ENCODE peak calls at places on chromosomes 2 and 18, in five cellular contexts. One of them, this sample, is unnamed.

GRCh38 chr2:102619414-102620319 is at the start of gene SLC9A2:
- DNase-seq in D341Med: peak; percentile 54
- DNase-seq in ACHN: no peak
- DNase-seq in GM13976: peak; percentile 53
- DNase-seq in stimulated activated effector memory CD8-positive, alpha-beta T cell treated with anti-CD3 and anti-CD28 coated beads, Interleukin-12 subunit alpha, Interleukin-12 subunit beta, amount 100 ng/mL, for 72 hours: no peak
- DNase-seq in this sample: peak; percentile 5

GRCh38 chr18:11909597-11910026 is 1.5 kb upstream of the MPPE1 start:
- DNase-seq in stimulated activated effector memory CD8-positive, alpha-beta T cell treated with anti-CD3 and anti-CD28 coated beads, Interleukin-12 subunit alpha, Interleukin-12 subunit beta, amount 100 ng/mL, for 72 hours: no peak
- DNase-seq in ACHN: no peak
- DNase-seq in D341Med: no peak
- DNase-seq in GM13976: peak; percentile 46
- DNase-seq in this sample: no peak

GRCh38 chr2:190695739-190696138 is 46.9 kb downstream of the NAB1 start:
- DNase-seq in stimulated activated effector memory CD8-positive, alpha-beta T cell treated with anti-CD3 and anti-CD28 coated beads, Interleukin-12 subunit alpha, Interleukin-12 subunit beta, amount 100 ng/mL, for 72 hours: no peak
- DNase-seq in GM13976: no peak
- DNase-seq in D341Med: no peak
- DNase-seq in ACHN: no peak
- DNase-seq in this sample: no peak

GRCh38 chr2:44955593-44956449 is 14.3 kb downstream of the SIX3 start:
- DNase-seq in GM13976: peak; percentile 89
- DNase-seq in stimulated activated effector memory CD8-positive, alpha-beta T cell treated with anti-CD3 and anti-CD28 coated beads, Interleukin-12 subunit alpha, Interleukin-12 subunit beta, amount 100 ng/mL, for 72 hours: peak; percentile 78
- DNase-seq in ACHN: peak; percentile 75
- DNase-seq in D341Med: peak; percentile 92
- DNase-seq in this sample: peak; percentile 84

GRCh38 chr2:36356990-36357505 is 1.5 kb downstream of the CRIM1 start:
- DNase-seq in ACHN: peak; percentile 56
- DNase-seq in D341Med: no peak
- DNase-seq in GM13976: peak; percentile 52
- DNase-seq in stimulated activated effector memory CD8-positive, alpha-beta T cell treated with anti-CD3 and anti-CD28 coated beads, Interleukin-12 subunit alpha, Interleukin-12 subunit beta, amount 100 ng/mL, for 72 hours: peak; percentile 18
- DNase-seq in this sample: no peak

GRCh38 chr18:77098033-77098432 is 34.5 kb downstream of the MBP start:
- DNase-seq in GM13976: no peak
- DNase-seq in ACHN: no peak
- DNase-seq in D341Med: no peak
- DNase-seq in stimulated activated effector memory CD8-positive, alpha-beta T cell treated with anti-CD3 and anti-CD28 coated beads, Interleukin-12 subunit alpha, Interleukin-12 subunit beta, amount 100 ng/mL, for 72 hours: no peak
- DNase-seq in this sample: no peak

GRCh38 chr2:84317135-84317534 is 141.9 kb downstream of the SUCLG1 start:
- DNase-seq in GM13976: no peak
- DNase-seq in stimulated activated effector memory CD8-positive, alpha-beta T cell treated with anti-CD3 and anti-CD28 coated beads, Interleukin-12 subunit alpha, Interleukin-12 subunit beta, amount 100 ng/mL, for 72 hours: no peak
- DNase-seq in ACHN: no peak
- DNase-seq in D341Med: no peak
- DNase-seq in this sample: no peak

GRCh38 chr2:228867406-228867805 is 403.7 kb downstream of the PID1 start:
- DNase-seq in ACHN: no peak
- DNase-seq in D341Med: no peak
- DNase-seq in stimulated activated effector memory CD8-positive, alpha-beta T cell treated with anti-CD3 and anti-CD28 coated beads, Interleukin-12 subunit alpha, Interleukin-12 subunit beta, amount 100 ng/mL, for 72 hours: no peak
- DNase-seq in GM13976: no peak
- DNase-seq in this sample: no peak

GRCh38 chr2:240393831-240394410 is 41.5 kb upstream of the GPC1 start:
- DNase-seq in GM13976: no peak
- DNase-seq in ACHN: no peak
- DNase-seq in D341Med: no peak
- DNase-seq in stimulated activated effector memory CD8-positive, alpha-beta T cell treated with anti-CD3 and anti-CD28 coated beads, Interleukin-12 subunit alpha, Interleukin-12 subunit beta, amount 100 ng/mL, for 72 hours: no peak
- DNase-seq in this sample: no peak

GRCh38 chr18:64803471-64803870 is 654.6 kb upstream of the LINC00305 start:
- DNase-seq in GM13976: no peak
- DNase-seq in D341Med: no peak
- DNase-seq in ACHN: no peak
- DNase-seq in stimulated activated effector memory CD8-positive, alpha-beta T cell treated with anti-CD3 and anti-CD28 coated beads, Interleukin-12 subunit alpha, Interleukin-12 subunit beta, amount 100 ng/mL, for 72 hours: no peak
- DNase-seq in this sample: no peak

GRCh38 chr18:63100626-63100900 is 219.0 kb downstream of the BCL2 start:
- DNase-seq in stimulated activated effector memory CD8-positive, alpha-beta T cell treated with anti-CD3 and anti-CD28 coated beads, Interleukin-12 subunit alpha, Interleukin-12 subunit beta, amount 100 ng/mL, for 72 hours: no peak
- DNase-seq in GM13976: no peak
- DNase-seq in D341Med: no peak
- DNase-seq in ACHN: no peak
- DNase-seq in this sample: no peak

GRCh38 chr18:621181-621580 is 24.4 kb downstream of the CLUL1 start:
- DNase-seq in ACHN: no peak
- DNase-seq in D341Med: no peak
- DNase-seq in stimulated activated effector memory CD8-positive, alpha-beta T cell treated with anti-CD3 and anti-CD28 coated beads, Interleukin-12 subunit alpha, Interleukin-12 subunit beta, amount 100 ng/mL, for 72 hours: no peak
- DNase-seq in GM13976: no peak
- DNase-seq in this sample: no peak

GRCh38 chr2:49000692-49001091 is 153.6 kb downstream of the FSHR start:
- DNase-seq in GM13976: no peak
- DNase-seq in stimulated activated effector memory CD8-positive, alpha-beta T cell treated with anti-CD3 and anti-CD28 coated beads, Interleukin-12 subunit alpha, Interleukin-12 subunit beta, amount 100 ng/mL, for 72 hours: no peak
- DNase-seq in ACHN: no peak
- DNase-seq in D341Med: no peak
- DNase-seq in this sample: no peak

GRCh38 chr2:134466141-134466540 is 212.3 kb downstream of the MGAT5 start:
- DNase-seq in ACHN: peak; percentile 51
- DNase-seq in stimulated activated effector memory CD8-positive, alpha-beta T cell treated with anti-CD3 and anti-CD28 coated beads, Interleukin-12 subunit alpha, Interleukin-12 subunit beta, amount 100 ng/mL, for 72 hours: no peak
- DNase-seq in GM13976: peak; percentile 55
- DNase-seq in D341Med: peak; percentile 56
- DNase-seq in this sample: no peak

GRCh38 chr2:11842324-11842723 is 95.9 kb downstream of the LPIN1 start:
- DNase-seq in stimulated activated effector memory CD8-positive, alpha-beta T cell treated with anti-CD3 and anti-CD28 coated beads, Interleukin-12 subunit alpha, Interleukin-12 subunit beta, amount 100 ng/mL, for 72 hours: no peak
- DNase-seq in D341Med: no peak
- DNase-seq in GM13976: no peak
- DNase-seq in ACHN: no peak
- DNase-seq in this sample: no peak

GRCh38 chr2:70702711-70703395 is 65.1 kb downstream of the ADD2 start:
- DNase-seq in stimulated activated effector memory CD8-positive, alpha-beta T cell treated with anti-CD3 and anti-CD28 coated beads, Interleukin-12 subunit alpha, Interleukin-12 subunit beta, amount 100 ng/mL, for 72 hours: no peak
- DNase-seq in D341Med: no peak
- DNase-seq in GM13976: no peak
- DNase-seq in ACHN: no peak
- DNase-seq in this sample: no peak

GRCh38 chr18:73235491-73235890 is 367.7 kb upstream of the NETO1 start:
- DNase-seq in stimulated activated effector memory CD8-positive, alpha-beta T cell treated with anti-CD3 and anti-CD28 coated beads, Interleukin-12 subunit alpha, Interleukin-12 subunit beta, amount 100 ng/mL, for 72 hours: no peak
- DNase-seq in GM13976: peak; percentile 34
- DNase-seq in ACHN: peak; percentile 43
- DNase-seq in D341Med: no peak
- DNase-seq in this sample: no peak

GRCh38 chr2:28665041-28665704 is 86.5 kb upstream of the PPP1CB start:
- DNase-seq in GM13976: no peak
- DNase-seq in D341Med: peak; percentile 49
- DNase-seq in ACHN: no peak
- DNase-seq in stimulated activated effector memory CD8-positive, alpha-beta T cell treated with anti-CD3 and anti-CD28 coated beads, Interleukin-12 subunit alpha, Interleukin-12 subunit beta, amount 100 ng/mL, for 72 hours: no peak
- DNase-seq in this sample: no peak

GRCh38 chr2:175871949-175872348 is 130.1 kb downstream of the LNPK start:
- DNase-seq in ACHN: no peak
- DNase-seq in stimulated activated effector memory CD8-positive, alpha-beta T cell treated with anti-CD3 and anti-CD28 coated beads, Interleukin-12 subunit alpha, Interleukin-12 subunit beta, amount 100 ng/mL, for 72 hours: no peak
- DNase-seq in D341Med: no peak
- DNase-seq in GM13976: no peak
- DNase-seq in this sample: no peak

GRCh38 chr2:183059561-183059960 is 19.0 kb upstream of the DUSP19 start:
- DNase-seq in stimulated activated effector memory CD8-positive, alpha-beta T cell treated with anti-CD3 and anti-CD28 coated beads, Interleukin-12 subunit alpha, Interleukin-12 subunit beta, amount 100 ng/mL, for 72 hours: no peak
- DNase-seq in ACHN: peak; percentile 66
- DNase-seq in GM13976: no peak
- DNase-seq in D341Med: no peak
- DNase-seq in this sample: no peak

GRCh38 chr2:121471571-121472464 is 58.9 kb upstream of the RNU4ATAC start:
- DNase-seq in ACHN: peak; percentile 67
- DNase-seq in D341Med: no peak
- DNase-seq in GM13976: no peak
- DNase-seq in stimulated activated effector memory CD8-positive, alpha-beta T cell treated with anti-CD3 and anti-CD28 coated beads, Interleukin-12 subunit alpha, Interleukin-12 subunit beta, amount 100 ng/mL, for 72 hours: no peak
- DNase-seq in this sample: no peak

GRCh38 chr18:61988100-61988499 is 95.3 kb upstream of the RNF152 start:
- DNase-seq in ACHN: no peak
- DNase-seq in stimulated activated effector memory CD8-positive, alpha-beta T cell treated with anti-CD3 and anti-CD28 coated beads, Interleukin-12 subunit alpha, Interleukin-12 subunit beta, amount 100 ng/mL, for 72 hours: no peak
- DNase-seq in D341Med: no peak
- DNase-seq in GM13976: no peak
- DNase-seq in this sample: no peak

GRCh38 chr2:84839851-84840250 is 41.0 kb downstream of the TRABD2A start:
- DNase-seq in stimulated activated effector memory CD8-positive, alpha-beta T cell treated with anti-CD3 and anti-CD28 coated beads, Interleukin-12 subunit alpha, Interleukin-12 subunit beta, amount 100 ng/mL, for 72 hours: no peak
- DNase-seq in GM13976: no peak
- DNase-seq in ACHN: no peak
- DNase-seq in D341Med: no peak
- DNase-seq in this sample: no peak

GRCh38 chr2:98013407-98014042 is 17.8 kb upstream of the TMEM131 start:
- DNase-seq in stimulated activated effector memory CD8-positive, alpha-beta T cell treated with anti-CD3 and anti-CD28 coated beads, Interleukin-12 subunit alpha, Interleukin-12 subunit beta, amount 100 ng/mL, for 72 hours: no peak
- DNase-seq in GM13976: peak; percentile 46
- DNase-seq in D341Med: no peak
- DNase-seq in ACHN: no peak
- DNase-seq in this sample: no peak

GRCh38 chr2:10163498-10164486 is 41.3 kb downstream of the RRM2 start:
- DNase-seq in GM13976: no peak
- DNase-seq in stimulated activated effector memory CD8-positive, alpha-beta T cell treated with anti-CD3 and anti-CD28 coated beads, Interleukin-12 subunit alpha, Interleukin-12 subunit beta, amount 100 ng/mL, for 72 hours: no peak
- DNase-seq in ACHN: no peak
- DNase-seq in D341Med: no peak
- DNase-seq in this sample: no peak

GRCh38 chr2:27954771-27955384 is 64.3 kb downstream of the BABAM2 start:
- DNase-seq in stimulated activated effector memory CD8-positive, alpha-beta T cell treated with anti-CD3 and anti-CD28 coated beads, Interleukin-12 subunit alpha, Interleukin-12 subunit beta, amount 100 ng/mL, for 72 hours: peak; percentile 51
- DNase-seq in D341Med: no peak
- DNase-seq in ACHN: peak; percentile 97
- DNase-seq in GM13976: no peak
- DNase-seq in this sample: no peak

GRCh38 chr18:79720359-79720733 is 40.7 kb downstream of the CTDP1 start:
- DNase-seq in stimulated activated effector memory CD8-positive, alpha-beta T cell treated with anti-CD3 and anti-CD28 coated beads, Interleukin-12 subunit alpha, Interleukin-12 subunit beta, amount 100 ng/mL, for 72 hours: no peak
- DNase-seq in GM13976: no peak
- DNase-seq in ACHN: no peak
- DNase-seq in D341Med: no peak
- DNase-seq in this sample: no peak

GRCh38 chr2:19346983-19347618 is 11.3 kb downstream of the OSR1 start:
- DNase-seq in stimulated activated effector memory CD8-positive, alpha-beta T cell treated with anti-CD3 and anti-CD28 coated beads, Interleukin-12 subunit alpha, Interleukin-12 subunit beta, amount 100 ng/mL, for 72 hours: no peak
- DNase-seq in D341Med: no peak
- DNase-seq in GM13976: peak; percentile 32
- DNase-seq in ACHN: no peak
- DNase-seq in this sample: no peak

GRCh38 chr2:191666733-191667132 is 11.2 kb upstream of the NABP1 start:
- DNase-seq in D341Med: no peak
- DNase-seq in stimulated activated effector memory CD8-positive, alpha-beta T cell treated with anti-CD3 and anti-CD28 coated beads, Interleukin-12 subunit alpha, Interleukin-12 subunit beta, amount 100 ng/mL, for 72 hours: no peak
- DNase-seq in GM13976: no peak
- DNase-seq in ACHN: peak; percentile 64
- DNase-seq in this sample: no peak

GRCh38 chr2:153394247-153394646 is 84.3 kb downstream of the RPRM start:
- DNase-seq in ACHN: no peak
- DNase-seq in D341Med: no peak
- DNase-seq in stimulated activated effector memory CD8-positive, alpha-beta T cell treated with anti-CD3 and anti-CD28 coated beads, Interleukin-12 subunit alpha, Interleukin-12 subunit beta, amount 100 ng/mL, for 72 hours: no peak
- DNase-seq in GM13976: no peak
- DNase-seq in this sample: no peak

GRCh38 chr2:167509585-167509984 is 621.3 kb downstream of the XIRP2 start:
- DNase-seq in stimulated activated effector memory CD8-positive, alpha-beta T cell treated with anti-CD3 and anti-CD28 coated beads, Interleukin-12 subunit alpha, Interleukin-12 subunit beta, amount 100 ng/mL, for 72 hours: no peak
- DNase-seq in GM13976: no peak
- DNase-seq in D341Med: peak; percentile 10
- DNase-seq in ACHN: peak; percentile 76
- DNase-seq in this sample: no peak

This sample was measured in GM12892.